ENCODE peak calls at places on chromosomes 11 and 22, in ten cellular contexts. L, D, N, G, E, P, Q, C, J and O are unnamed samples.

GRCh38 chr22:38504731-38505594 is 1.1 kb downstream of the DDX17 start:
- DNase-seq in L (no peak), D (peak), N (peak), G (peak), E (no peak), P (no peak), Q (no peak), C (no peak), J (peak), O (no peak)

GRCh38 chr11:67114275-67114896 is 4.7 kb upstream of the KDM2A start:
- DNase-seq in L (no peak), D (no peak), N (no peak), G (no peak), E (no peak), P (no peak), Q (no peak), C (no peak), J (no peak), O (no peak)

GRCh38 chr11:34191592-34191991 is 86.2 kb downstream of the NAT10 start:
- DNase-seq in L (peak), D (no peak), N (no peak), G (no peak), E (no peak), P (no peak), Q (no peak), C (no peak), J (no peak), O (no peak)

GRCh38 chr22:28817919-28818859 is 17.8 kb upstream of the XBP1 start:
- DNase-seq in L (peak), D (no peak), N (no peak), G (no peak), E (no peak), P (no peak), Q (peak), C (no peak), J (no peak), O (peak)

GRCh38 chr22:16601437-16602223 is 9.0 kb upstream of the CCT8L2 start:
- DNase-seq in L (no peak), D (no peak), N (no peak), G (no peak), E (no peak), P (peak), Q (no peak), C (no peak), J (peak), O (no peak)

GRCh38 chr11:45771194-45771941 is 33.6 kb upstream of the SLC35C1 start:
- DNase-seq in L (peak), D (peak), N (peak), G (peak), E (no peak), P (peak), Q (no peak), C (peak), J (peak), O (peak)

GRCh38 chr11:57649826-57650738 is at the start of gene YPEL4:
- DNase-seq in L (peak), D (peak), N (peak), G (no peak), E (no peak), P (peak), Q (no peak), C (peak), J (peak), O (peak)

GRCh38 chr11:93844568-93844967 is 5.8 kb downstream of the VSTM5 start:
- DNase-seq in L (peak), D (no peak), N (no peak), G (no peak), E (no peak), P (no peak), Q (no peak), C (no peak), J (no peak), O (no peak)

GRCh38 chr22:50192825-50193204 is 7.1 kb downstream of the TRABD start:
- DNase-seq in L (no peak), D (peak), N (no peak), G (no peak), E (no peak), P (no peak), Q (no peak), C (no peak), J (no peak), O (no peak)

GRCh38 chr11:102842930-102843329 is 479 bp downstream of the MMP3 start:
- DNase-seq in L (no peak), D (no peak), N (no peak), G (no peak), E (no peak), P (no peak), Q (no peak), C (no peak), J (no peak), O (no peak)

GRCh38 chr11:86486261-86487030 is 111.8 kb downstream of the CCDC81 start:
- DNase-seq in L (no peak), D (no peak), N (no peak), G (no peak), E (no peak), P (no peak), Q (no peak), C (no peak), J (no peak), O (no peak)

GRCh38 chr11:130475426-130476053 is 27.1 kb downstream of the ADAMTS15 start:
- DNase-seq in L (no peak), D (no peak), N (no peak), G (no peak), E (no peak), P (no peak), Q (no peak), C (no peak), J (no peak), O (no peak)

GRCh38 chr11:75270896-75271415 is 30.4 kb downstream of the TPBGL start:
- DNase-seq in L (no peak), D (no peak), N (peak), G (no peak), E (no peak), P (no peak), Q (no peak), C (no peak), J (peak), O (no peak)

GRCh38 chr11:114059984-114060401 is 482 bp downstream of the ZBTB16 start:
- DNase-seq in L (peak), D (no peak), N (peak), G (no peak), E (no peak), P (no peak), Q (no peak), C (no peak), J (peak), O (no peak)